ENCODE peak calls at places on chromosome 22, in nine cellular contexts. One of them, this sample, is unnamed.
A peak's percentile ranks its signal among the peaks of the same experiment; 100 is the strongest.

GRCh38 chr22:19472233-19472632 is 6.8 kb downstream of the UFD1 start:
- DNase-seq in fibroblast of lung: no peak
- DNase-seq in activated T-helper 1 cell treated with anti-CD3 and anti-CD28 coated beads, Interleukin-12 subunit alpha, Interleukin-12 subunit beta, Interleukin-2, Interleukin-4 antibody, amounts not matched to agents 30 ng/mL and 10 ng/mL and 1 ng/mL, durations not matched to agents 14 hours and 24 hours and 36 hours: no peak
- DNase-seq in AG08396: no peak
- DNase-seq in A549: no peak
- DNase-seq in bronchial epithelial cell: no peak
- DNase-seq in HT-29: no peak
- DNase-seq in right cardiac atrium: no peak
- DNase-seq in epithelial cell of prostate: no peak
- DNase-seq in this sample: no peak

GRCh38 chr22:36147196-36147788 is 13.3 kb downstream of the APOL3 start:
- DNase-seq in activated T-helper 1 cell treated with anti-CD3 and anti-CD28 coated beads, Interleukin-12 subunit alpha, Interleukin-12 subunit beta, Interleukin-2, Interleukin-4 antibody, amounts not matched to agents 30 ng/mL and 10 ng/mL and 1 ng/mL, durations not matched to agents 14 hours and 24 hours and 36 hours: no peak
- DNase-seq in AG08396: no peak
- DNase-seq in bronchial epithelial cell: no peak
- DNase-seq in epithelial cell of prostate: no peak
- DNase-seq in fibroblast of lung: no peak
- DNase-seq in HT-29: no peak
- DNase-seq in right cardiac atrium: no peak
- DNase-seq in A549: no peak
- DNase-seq in this sample: no peak

GRCh38 chr22:42604403-42604802 is 10.3 kb downstream of the POLDIP3 start:
- DNase-seq in HT-29: no peak
- DNase-seq in A549: no peak
- DNase-seq in bronchial epithelial cell: no peak
- DNase-seq in activated T-helper 1 cell treated with anti-CD3 and anti-CD28 coated beads, Interleukin-12 subunit alpha, Interleukin-12 subunit beta, Interleukin-2, Interleukin-4 antibody, amounts not matched to agents 30 ng/mL and 10 ng/mL and 1 ng/mL, durations not matched to agents 14 hours and 24 hours and 36 hours: no peak
- DNase-seq in epithelial cell of prostate: no peak
- DNase-seq in AG08396: peak; percentile 42
- DNase-seq in fibroblast of lung: peak; percentile 59
- DNase-seq in right cardiac atrium: no peak
- DNase-seq in this sample: peak; percentile 39

GRCh38 chr22:50243704-50244419 is 961 bp downstream of the TUBGCP6 start:
- DNase-seq in epithelial cell of prostate: no peak
- DNase-seq in AG08396: no peak
- DNase-seq in activated T-helper 1 cell treated with anti-CD3 and anti-CD28 coated beads, Interleukin-12 subunit alpha, Interleukin-12 subunit beta, Interleukin-2, Interleukin-4 antibody, amounts not matched to agents 30 ng/mL and 10 ng/mL and 1 ng/mL, durations not matched to agents 14 hours and 24 hours and 36 hours: no peak
- DNase-seq in A549: no peak
- DNase-seq in right cardiac atrium: no peak
- DNase-seq in bronchial epithelial cell: no peak
- DNase-seq in HT-29: no peak
- DNase-seq in fibroblast of lung: no peak
- DNase-seq in this sample: no peak

GRCh38 chr22:42632096-42632495 is 8.3 kb downstream of the ATP5MGL start:
- DNase-seq in activated T-helper 1 cell treated with anti-CD3 and anti-CD28 coated beads, Interleukin-12 subunit alpha, Interleukin-12 subunit beta, Interleukin-2, Interleukin-4 antibody, amounts not matched to agents 30 ng/mL and 10 ng/mL and 1 ng/mL, durations not matched to agents 14 hours and 24 hours and 36 hours: no peak
- DNase-seq in A549: peak; percentile 25
- DNase-seq in epithelial cell of prostate: no peak
- DNase-seq in HT-29: no peak
- DNase-seq in right cardiac atrium: no peak
- DNase-seq in AG08396: no peak
- DNase-seq in bronchial epithelial cell: no peak
- DNase-seq in fibroblast of lung: no peak
- DNase-seq in this sample: peak; percentile 38

GRCh38 chr22:45819305-45819704 is 147.7 kb downstream of the ATXN10 start:
- DNase-seq in activated T-helper 1 cell treated with anti-CD3 and anti-CD28 coated beads, Interleukin-12 subunit alpha, Interleukin-12 subunit beta, Interleukin-2, Interleukin-4 antibody, amounts not matched to agents 30 ng/mL and 10 ng/mL and 1 ng/mL, durations not matched to agents 14 hours and 24 hours and 36 hours: no peak
- DNase-seq in bronchial epithelial cell: peak; percentile 31
- DNase-seq in fibroblast of lung: no peak
- DNase-seq in A549: no peak
- DNase-seq in right cardiac atrium: no peak
- DNase-seq in AG08396: no peak
- DNase-seq in epithelial cell of prostate: no peak
- DNase-seq in HT-29: no peak
- DNase-seq in this sample: no peak

GRCh38 chr22:50696799-50697561 is 24.4 kb downstream of the SHANK3 start:
- DNase-seq in fibroblast of lung: no peak
- DNase-seq in epithelial cell of prostate: no peak
- DNase-seq in right cardiac atrium: peak; percentile 41
- DNase-seq in bronchial epithelial cell: no peak
- DNase-seq in A549: peak; percentile 31
- DNase-seq in HT-29: no peak
- DNase-seq in AG08396: peak; percentile 86
- DNase-seq in activated T-helper 1 cell treated with anti-CD3 and anti-CD28 coated beads, Interleukin-12 subunit alpha, Interleukin-12 subunit beta, Interleukin-2, Interleukin-4 antibody, amounts not matched to agents 30 ng/mL and 10 ng/mL and 1 ng/mL, durations not matched to agents 14 hours and 24 hours and 36 hours: no peak
- DNase-seq in this sample: peak; percentile 92

GRCh38 chr22:45124176-45124857 is 39.4 kb upstream of the NUP50 start:
- DNase-seq in bronchial epithelial cell: no peak
- DNase-seq in AG08396: no peak
- DNase-seq in epithelial cell of prostate: no peak
- DNase-seq in fibroblast of lung: no peak
- DNase-seq in HT-29: no peak
- DNase-seq in activated T-helper 1 cell treated with anti-CD3 and anti-CD28 coated beads, Interleukin-12 subunit alpha, Interleukin-12 subunit beta, Interleukin-2, Interleukin-4 antibody, amounts not matched to agents 30 ng/mL and 10 ng/mL and 1 ng/mL, durations not matched to agents 14 hours and 24 hours and 36 hours: no peak
- DNase-seq in right cardiac atrium: no peak
- DNase-seq in A549: no peak
- DNase-seq in this sample: no peak

GRCh38 chr22:46894081-46894671 is 131.7 kb downstream of the TBC1D22A start:
- DNase-seq in epithelial cell of prostate: no peak
- DNase-seq in fibroblast of lung: no peak
- DNase-seq in right cardiac atrium: no peak
- DNase-seq in HT-29: no peak
- DNase-seq in AG08396: peak; percentile 62
- DNase-seq in activated T-helper 1 cell treated with anti-CD3 and anti-CD28 coated beads, Interleukin-12 subunit alpha, Interleukin-12 subunit beta, Interleukin-2, Interleukin-4 antibody, amounts not matched to agents 30 ng/mL and 10 ng/mL and 1 ng/mL, durations not matched to agents 14 hours and 24 hours and 36 hours: no peak
- DNase-seq in bronchial epithelial cell: no peak
- DNase-seq in A549: no peak
- DNase-seq in this sample: peak; percentile 67